ENCODE peak calls at places on chromosomes 4 and X, in seven cellular contexts. A is lower lobe of right lung, S is pancreas, R is HCT116, Y is mammary epithelial cell, F is mesendoderm, N is transverse colon. B is an unnamed sample. For H3K4me1, the result is how much of the 10 kb centered on the place peaks cover.

GRCh38 chr4:26173619-26174018 is 147.2 kb upstream of the RBPJ start:
- DNase-seq in A (no peak), S (peak), R (no peak), Y (no peak), F (no peak), N (no peak), B (no peak)

GRCh38 chrX:1397441-1397840 is 5.5 kb upstream of the SLC25A6 start:
- DNase-seq in A (peak), S (no peak), R (no peak), Y (no peak), F (no peak), N (no peak), B (no peak)

GRCh38 chr4:95544433-95545103 is 4.2 kb downstream of the UNC5C start:
- DNase-seq in A (no peak), S (no peak), R (no peak), Y (peak), F (peak), N (no peak), B (no peak)

GRCh38 chr4:113921089-113921842 is 58.2 kb downstream of the ARSJ start:
- DNase-seq in A (no peak), S (no peak), R (no peak), Y (no peak), F (no peak), N (no peak), B (no peak)

GRCh38 chrX:12372111-12372510 is 233.8 kb downstream of the FRMPD4 start:
- DNase-seq in A (no peak), S (no peak), R (no peak), Y (peak), F (peak), N (no peak), B (no peak)

GRCh38 chrX:53494427-53494826 is 60.3 kb upstream of the HSD17B10 start:
- DNase-seq in A (no peak), S (no peak), R (no peak), Y (no peak), F (peak), N (no peak), B (no peak)

GRCh38 chr4:25441519-25442117 is 64.6 kb downstream of the ANAPC4 start:
- DNase-seq in A (peak), S (peak), R (peak), Y (peak), F (peak), N (peak), B (no peak)

GRCh38 chr4:67475155-67475554 is 70.1 kb downstream of the CENPC start:
- DNase-seq in A (no peak), S (no peak), R (no peak), Y (no peak), F (no peak), N (no peak), B (no peak)

GRCh38 chr4:181677621-181678020 is 565.6 kb upstream of the TENM3 start:
- DNase-seq in A (no peak), S (no peak), R (no peak), Y (no peak), F (no peak), N (no peak), B (no peak)

GRCh38 chrX:118773782-118774181 is 46.4 kb downstream of the IL13RA1 start:
- DNase-seq in A (no peak), S (no peak), R (no peak), Y (peak), F (no peak), N (peak), B (no peak)

GRCh38 chrX:25925956-25926355 is 212.2 kb upstream of the MAGEB18 start:
- DNase-seq in A (no peak), S (no peak), R (no peak), Y (no peak), F (no peak), N (no peak), B (no peak)

GRCh38 chrX:42746606-42747005 is 31.4 kb downstream of the PPP1R2C start:
- DNase-seq in A (no peak), S (no peak), R (no peak), Y (no peak), F (no peak), N (no peak), B (peak)

GRCh38 chr4:75244325-75244724 is 269.9 kb downstream of the RCHY1 start:
- DNase-seq in A (no peak), S (no peak), R (no peak), Y (no peak), F (no peak), N (peak), B (no peak)

DNA sequence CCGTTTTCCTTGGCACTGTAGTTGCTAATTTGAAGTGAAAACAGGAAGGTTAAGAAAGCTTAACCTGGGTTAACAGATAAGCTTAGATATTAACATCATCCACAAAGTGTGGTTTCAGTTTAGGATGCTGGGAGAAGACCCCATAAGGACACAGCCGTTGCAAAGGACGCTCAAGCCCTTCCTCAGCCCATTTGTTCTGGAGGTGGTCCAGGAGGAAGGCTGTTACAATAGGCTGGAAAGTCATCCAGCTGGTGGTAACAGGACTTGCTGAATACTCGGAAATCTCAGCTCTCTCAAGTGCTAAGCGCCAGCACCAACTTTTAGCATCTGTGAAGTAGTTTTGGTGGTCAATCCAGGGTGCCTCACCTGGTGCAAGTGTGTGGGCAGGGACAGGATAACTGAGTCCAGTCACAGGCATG is 14.2 kb downstream of the CHST7 start:
- DNase-seq in A (no peak), S (no peak), R (no peak), Y (no peak), F (peak), N (no peak), B (no peak)
- H3K4me1 ChIP-seq in A (under half), S (under half), R (half or more), Y (under half), F (under half), N (under half), B (under half)

GRCh38 chr4:145880355-145880960 is 58.2 kb downstream of the ZNF827 start:
- DNase-seq in A (no peak), S (no peak), R (no peak), Y (no peak), F (no peak), N (no peak), B (peak)
- H3K27ac ChIP-seq in A (no peak), S (no peak), R (no peak), Y (peak), F (no peak), N (no peak), B (no peak)

GRCh38 chr4:156948738-156949137 is 22.9 kb downstream of the PDGFC start:
- DNase-seq in A (no peak), S (no peak), R (no peak), Y (no peak), F (no peak), N (no peak), B (no peak)

GRCh38 chr4:156946508-156947197 is 24.9 kb downstream of the PDGFC start:
- DNase-seq in A (no peak), S (no peak), R (peak), Y (peak), F (peak), N (no peak), B (peak)

GRCh38 chr4:156950090-156950489 is 21.5 kb downstream of the PDGFC start:
- DNase-seq in A (no peak), S (no peak), R (no peak), Y (no peak), F (no peak), N (no peak), B (no peak)

GRCh38 chr4:156949373-156949814 is 22.2 kb downstream of the PDGFC start:
- DNase-seq in A (no peak), S (no peak), R (no peak), Y (peak), F (no peak), N (no peak), B (no peak)

GRCh38 chr4:156948133-156948532 is 23.5 kb downstream of the PDGFC start:
- DNase-seq in A (no peak), S (no peak), R (no peak), Y (no peak), F (no peak), N (no peak), B (no peak)
- H3K4me1 ChIP-seq in A (under half), S (half or more), R (under half), Y (under half), F (under half), N (under half), B (under half)

DNA sequence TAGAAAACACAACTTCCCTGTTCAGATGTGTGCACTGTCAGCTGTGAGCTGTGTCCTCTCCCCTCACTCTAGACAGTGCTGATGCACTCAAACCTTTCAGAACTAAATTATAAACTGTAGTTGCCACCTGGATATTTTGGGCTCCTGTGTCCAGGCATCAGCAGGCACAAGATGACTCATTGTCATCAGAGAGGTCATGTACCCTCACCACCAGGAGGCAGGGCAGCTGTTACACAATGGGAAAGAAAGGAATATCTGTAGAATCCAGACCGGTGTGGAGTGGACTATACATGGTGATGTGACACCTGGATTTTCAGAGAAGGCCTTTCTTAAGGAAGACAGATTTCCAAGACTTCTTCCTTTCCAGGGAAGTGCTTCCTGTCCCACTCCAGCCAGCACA is 854.4 kb upstream of the AGA start:
- DNase-seq in A (no peak), S (no peak), R (no peak), Y (no peak), F (peak), N (no peak), B (no peak)
- H3K27ac ChIP-seq in A (no peak), S (no peak), R (no peak), Y (no peak), F (no peak), N (no peak), B (no peak)

GRCh38 chr4:8282742-8283141 is 13.2 kb downstream of the HTRA3 start:
- DNase-seq in A (no peak), S (peak), R (no peak), Y (no peak), F (no peak), N (no peak), B (no peak)
- H3K4me1 ChIP-seq in A (under half), S (under half), R (under half), Y (under half), F (under half), N (under half), B (under half)

GRCh38 chrX:10083809-10084208 is 73.0 kb upstream of the CLCN4 start:
- DNase-seq in A (no peak), S (no peak), R (no peak), Y (no peak), F (no peak), N (no peak), B (no peak)
- H3K27ac ChIP-seq in A (peak), S (peak), R (no peak), Y (no peak), F (no peak), N (peak), B (peak)